ENCODE peak calls at places on chromosomes 12 and 14, in nine cellular contexts. One of them, this sample, is unnamed.

GRCh38 chr12:78530065-78530765 is 334.4 kb upstream of the SYT1 start:
- DNase-seq in neural crest cell: no peak
- DNase-seq in uterus: no peak
- DNase-seq in fibroblast of the aortic adventitia: peak; percentile 64
- DNase-seq in choroid plexus epithelial cell: peak; percentile 60
- DNase-seq in GM23338: peak; percentile 21
- DNase-seq in tibial nerve: no peak
- DNase-seq in A549: no peak
- DNase-seq in sigmoid colon: no peak
- DNase-seq in this sample: no peak

GRCh38 chr12:2248901-2249381 is 196.2 kb downstream of the CACNA1C start:
- DNase-seq in A549: no peak
- DNase-seq in neural crest cell: no peak
- DNase-seq in GM23338: no peak
- DNase-seq in sigmoid colon: no peak
- DNase-seq in choroid plexus epithelial cell: no peak
- DNase-seq in tibial nerve: no peak
- DNase-seq in fibroblast of the aortic adventitia: no peak
- DNase-seq in uterus: no peak
- DNase-seq in this sample: no peak

GRCh38 chr12:89019439-89020120 is 332.7 kb downstream of the DUSP6 start:
- DNase-seq in choroid plexus epithelial cell: peak; percentile 93
- DNase-seq in A549: peak; percentile 57
- DNase-seq in fibroblast of the aortic adventitia: peak; percentile 90
- DNase-seq in sigmoid colon: peak; percentile 88
- DNase-seq in tibial nerve: peak; percentile 70
- DNase-seq in neural crest cell: peak; percentile 78
- DNase-seq in uterus: peak; percentile 70
- DNase-seq in GM23338: peak; percentile 92
- DNase-seq in this sample: peak; percentile 31

GRCh38 chr14:100238419-100239199 is at the start of gene YY1:
- DNase-seq in choroid plexus epithelial cell: peak; percentile 98
- DNase-seq in neural crest cell: peak; percentile 98
- DNase-seq in sigmoid colon: peak; percentile 99
- DNase-seq in GM23338: peak; percentile 99
- DNase-seq in A549: peak; percentile 86
- DNase-seq in fibroblast of the aortic adventitia: peak; percentile 96
- DNase-seq in uterus: peak; percentile 98
- DNase-seq in tibial nerve: peak; percentile 99
- DNase-seq in this sample: peak; percentile 85

GRCh38 chr12:52667509-52667908 is 12.7 kb downstream of the KRT1 start:
- DNase-seq in neural crest cell: no peak
- DNase-seq in fibroblast of the aortic adventitia: no peak
- DNase-seq in choroid plexus epithelial cell: peak; percentile 10
- DNase-seq in A549: peak; percentile 21
- DNase-seq in sigmoid colon: no peak
- DNase-seq in uterus: no peak
- DNase-seq in GM23338: peak; percentile 47
- DNase-seq in tibial nerve: no peak
- DNase-seq in this sample: no peak

GRCh38 chr14:99930420-99931274 is 134.6 kb upstream of the EVL start:
- DNase-seq in fibroblast of the aortic adventitia: peak; percentile 81
- DNase-seq in neural crest cell: no peak
- DNase-seq in choroid plexus epithelial cell: no peak
- DNase-seq in uterus: no peak
- DNase-seq in GM23338: no peak
- DNase-seq in A549: no peak
- DNase-seq in tibial nerve: no peak
- DNase-seq in sigmoid colon: no peak
- DNase-seq in this sample: no peak

GRCh38 chr12:75553865-75554555 is 42.6 kb upstream of the KRR1 start:
- DNase-seq in tibial nerve: no peak
- DNase-seq in A549: no peak
- DNase-seq in GM23338: no peak
- DNase-seq in fibroblast of the aortic adventitia: peak; percentile 64
- DNase-seq in uterus: no peak
- DNase-seq in neural crest cell: no peak
- DNase-seq in choroid plexus epithelial cell: peak; percentile 62
- DNase-seq in sigmoid colon: no peak
- DNase-seq in this sample: no peak

GRCh38 chr12:119314290-119314689 is 20.2 kb upstream of the CCDC60 start:
- DNase-seq in fibroblast of the aortic adventitia: no peak
- DNase-seq in neural crest cell: no peak
- DNase-seq in sigmoid colon: no peak
- DNase-seq in choroid plexus epithelial cell: no peak
- DNase-seq in uterus: no peak
- DNase-seq in A549: no peak
- DNase-seq in GM23338: no peak
- DNase-seq in tibial nerve: no peak
- DNase-seq in this sample: no peak

GRCh38 chr14:102805454-102805891 is 28.2 kb downstream of the TRAF3 start:
- DNase-seq in sigmoid colon: no peak
- DNase-seq in A549: no peak
- DNase-seq in neural crest cell: no peak
- DNase-seq in fibroblast of the aortic adventitia: peak; percentile 23
- DNase-seq in uterus: no peak
- DNase-seq in tibial nerve: no peak
- DNase-seq in GM23338: no peak
- DNase-seq in choroid plexus epithelial cell: peak; percentile 79
- DNase-seq in this sample: no peak

GRCh38 chr14:90383126-90383730 is 13.6 kb upstream of the CALM1 start:
- DNase-seq in uterus: peak; percentile 100
- DNase-seq in fibroblast of the aortic adventitia: peak; percentile 100
- DNase-seq in choroid plexus epithelial cell: peak; percentile 100
- DNase-seq in GM23338: peak; percentile 100
- DNase-seq in A549: peak; percentile 97
- DNase-seq in neural crest cell: peak; percentile 98
- DNase-seq in tibial nerve: peak; percentile 99
- DNase-seq in sigmoid colon: peak; percentile 100
- DNase-seq in this sample: peak; percentile 96
- TF ChIP-seq CTCF in uterus: no peak
- TF ChIP-seq CTCF in fibroblast of the aortic adventitia: no peak
- TF ChIP-seq CTCF in choroid plexus epithelial cell: peak; percentile 17
- TF ChIP-seq CTCF in GM23338: no peak
- TF ChIP-seq CTCF in A549: no peak
- TF ChIP-seq CTCF in neural crest cell: peak; percentile 23
- TF ChIP-seq CTCF in tibial nerve: peak; percentile 73
- TF ChIP-seq CTCF in sigmoid colon: no peak
- TF ChIP-seq CTCF in this sample: no peak

DNA sequence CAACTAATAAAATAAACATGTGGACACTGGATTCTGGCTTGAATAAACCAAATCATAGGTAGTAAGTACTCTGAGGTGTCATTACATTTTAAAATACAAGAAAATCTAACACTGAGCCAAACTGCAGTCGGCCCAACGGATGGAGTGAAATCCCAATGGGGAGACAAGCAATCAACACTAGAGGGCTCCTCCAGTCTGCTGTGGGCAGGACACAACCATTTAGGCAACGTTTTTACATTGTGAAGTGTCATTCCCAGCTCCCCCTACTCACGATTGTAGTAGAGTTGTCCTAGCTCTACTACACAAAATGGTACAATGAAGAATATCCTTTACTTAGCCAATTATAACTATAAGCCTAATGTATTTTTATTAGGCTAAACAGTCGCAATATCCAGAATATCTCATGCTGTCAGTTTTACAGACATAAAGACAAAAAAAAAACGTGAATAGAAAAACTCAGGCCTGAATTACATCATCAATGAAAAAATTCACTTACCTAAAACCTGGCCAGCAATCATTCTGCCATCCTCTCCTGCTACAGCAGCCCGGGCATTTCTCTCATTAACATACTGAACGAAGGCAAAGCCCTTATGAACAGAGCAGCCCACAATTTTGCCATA is 35.7 kb downstream of the HNRNPC start:
- DNase-seq in neural crest cell: no peak
- DNase-seq in A549: no peak
- DNase-seq in choroid plexus epithelial cell: peak; percentile 42
- DNase-seq in uterus: no peak
- DNase-seq in sigmoid colon: no peak
- DNase-seq in GM23338: peak; percentile 58
- DNase-seq in tibial nerve: no peak
- DNase-seq in fibroblast of the aortic adventitia: no peak
- DNase-seq in this sample: no peak
- TF ChIP-seq CTCF in neural crest cell: peak; percentile 22
- TF ChIP-seq CTCF in A549: peak; percentile 37
- TF ChIP-seq CTCF in choroid plexus epithelial cell: peak; percentile 66
- TF ChIP-seq CTCF in uterus: no peak
- TF ChIP-seq CTCF in sigmoid colon: no peak
- TF ChIP-seq CTCF in GM23338: peak; percentile 53
- TF ChIP-seq CTCF in tibial nerve: peak; percentile 10
- TF ChIP-seq CTCF in fibroblast of the aortic adventitia: peak; percentile 42
- TF ChIP-seq CTCF in this sample: no peak

GRCh38 chr14:22044193-22044592 is 370.6 kb upstream of the OR4E1 start:
- DNase-seq in A549: no peak
- DNase-seq in sigmoid colon: no peak
- DNase-seq in neural crest cell: no peak
- DNase-seq in GM23338: no peak
- DNase-seq in uterus: no peak
- DNase-seq in choroid plexus epithelial cell: no peak
- DNase-seq in tibial nerve: no peak
- DNase-seq in fibroblast of the aortic adventitia: no peak
- DNase-seq in this sample: no peak

GRCh38 chr14:22036541-22036940 is 362.9 kb upstream of the OR4E1 start:
- DNase-seq in sigmoid colon: no peak
- DNase-seq in uterus: no peak
- DNase-seq in GM23338: no peak
- DNase-seq in choroid plexus epithelial cell: no peak
- DNase-seq in neural crest cell: no peak
- DNase-seq in fibroblast of the aortic adventitia: no peak
- DNase-seq in A549: no peak
- DNase-seq in tibial nerve: no peak
- DNase-seq in this sample: no peak

GRCh38 chr14:22040781-22041125 is 367.1 kb upstream of the OR4E1 start:
- DNase-seq in GM23338: no peak
- DNase-seq in tibial nerve: no peak
- DNase-seq in uterus: no peak
- DNase-seq in neural crest cell: no peak
- DNase-seq in A549: no peak
- DNase-seq in sigmoid colon: no peak
- DNase-seq in fibroblast of the aortic adventitia: no peak
- DNase-seq in choroid plexus epithelial cell: no peak
- DNase-seq in this sample: no peak

GRCh38 chr14:22046063-22046462 is 372.4 kb upstream of the OR4E1 start:
- DNase-seq in uterus: no peak
- DNase-seq in sigmoid colon: no peak
- DNase-seq in neural crest cell: no peak
- DNase-seq in fibroblast of the aortic adventitia: no peak
- DNase-seq in GM23338: no peak
- DNase-seq in choroid plexus epithelial cell: no peak
- DNase-seq in tibial nerve: no peak
- DNase-seq in A549: no peak
- DNase-seq in this sample: no peak

GRCh38 chr14:22039938-22040780 is 366.5 kb upstream of the OR4E1 start:
- DNase-seq in choroid plexus epithelial cell: peak; percentile 16
- DNase-seq in tibial nerve: no peak
- DNase-seq in neural crest cell: no peak
- DNase-seq in GM23338: peak; percentile 27
- DNase-seq in fibroblast of the aortic adventitia: no peak
- DNase-seq in A549: peak; percentile 6
- DNase-seq in sigmoid colon: no peak
- DNase-seq in uterus: no peak
- DNase-seq in this sample: no peak
- TF ChIP-seq CTCF in choroid plexus epithelial cell: peak; percentile 54
- TF ChIP-seq CTCF in tibial nerve: peak; percentile 35
- TF ChIP-seq CTCF in neural crest cell: peak; percentile 62
- TF ChIP-seq CTCF in GM23338: peak; percentile 40
- TF ChIP-seq CTCF in fibroblast of the aortic adventitia: peak; percentile 35
- TF ChIP-seq CTCF in A549: peak; percentile 41
- TF ChIP-seq CTCF in sigmoid colon: peak; percentile 18
- TF ChIP-seq CTCF in uterus: peak; percentile 19
- TF ChIP-seq CTCF in this sample: no peak

DNA sequence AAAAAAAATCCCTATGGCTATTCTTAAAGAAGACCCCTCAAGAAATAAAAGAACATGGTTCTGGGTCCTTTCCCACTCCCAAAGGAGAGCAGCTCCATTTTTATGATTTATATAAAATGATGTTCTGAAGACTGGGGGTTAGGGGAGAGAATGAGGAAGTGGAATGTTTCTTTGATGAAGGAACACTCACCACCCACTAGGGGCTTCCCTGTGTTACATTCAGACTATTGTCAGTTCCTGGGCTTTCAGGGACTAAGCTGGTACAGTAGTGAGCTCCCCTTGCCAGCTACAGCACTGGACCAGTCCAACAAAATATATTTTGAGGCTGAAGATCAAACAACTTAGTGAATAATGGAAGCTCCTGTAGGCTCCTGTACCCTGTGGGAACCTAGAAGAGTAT is 98.9 kb downstream of the HMGA2 start:
- DNase-seq in GM23338: no peak
- DNase-seq in tibial nerve: no peak
- DNase-seq in fibroblast of the aortic adventitia: no peak
- DNase-seq in sigmoid colon: no peak
- DNase-seq in neural crest cell: no peak
- DNase-seq in choroid plexus epithelial cell: no peak
- DNase-seq in A549: no peak
- DNase-seq in uterus: no peak
- DNase-seq in this sample: no peak
- TF ChIP-seq CTCF in GM23338: no peak
- TF ChIP-seq CTCF in tibial nerve: no peak
- TF ChIP-seq CTCF in fibroblast of the aortic adventitia: no peak
- TF ChIP-seq CTCF in sigmoid colon: no peak
- TF ChIP-seq CTCF in neural crest cell: no peak
- TF ChIP-seq CTCF in choroid plexus epithelial cell: no peak
- TF ChIP-seq CTCF in A549: no peak
- TF ChIP-seq CTCF in uterus: no peak
- TF ChIP-seq CTCF in this sample: no peak

GRCh38 chr12:106956048-106956935 is 585 bp downstream of the TMEM263 start:
- DNase-seq in A549: peak; percentile 61
- DNase-seq in neural crest cell: peak; percentile 34
- DNase-seq in uterus: peak; percentile 76
- DNase-seq in tibial nerve: peak; percentile 48
- DNase-seq in sigmoid colon: peak; percentile 88
- DNase-seq in choroid plexus epithelial cell: peak; percentile 96
- DNase-seq in fibroblast of the aortic adventitia: peak; percentile 86
- DNase-seq in GM23338: peak; percentile 89
- DNase-seq in this sample: peak; percentile 34
- TF ChIP-seq CTCF in A549: peak; percentile 38
- TF ChIP-seq CTCF in neural crest cell: no peak
- TF ChIP-seq CTCF in uterus: no peak
- TF ChIP-seq CTCF in tibial nerve: no peak
- TF ChIP-seq CTCF in sigmoid colon: no peak
- TF ChIP-seq CTCF in choroid plexus epithelial cell: no peak
- TF ChIP-seq CTCF in fibroblast of the aortic adventitia: peak; percentile 2
- TF ChIP-seq CTCF in GM23338: peak; percentile 45
- TF ChIP-seq CTCF in this sample: no peak